ENCODE peak calls at places on chromosomes 11 and 22, in five cellular contexts. R, Y, A, G and B are unnamed samples.

GRCh38 chr11:13649619-13650018 is 18.8 kb upstream of the FAR1 start:
- DNase-seq in R (no peak), Y (no peak), A (no peak), G (no peak), B (no peak)

GRCh38 chr11:130728185-130729160 is 187.8 kb downstream of the SNX19 start:
- DNase-seq in R (no peak), Y (no peak), A (no peak), G (no peak), B (no peak)

GRCh38 chr11:62445314-62445740 is 26.5 kb downstream of the SCGB1A1 start:
- DNase-seq in R (peak), Y (peak), A (no peak), G (peak), B (no peak)

GRCh38 chr11:121904148-121904547 is 211.9 kb downstream of the BLID start:
- DNase-seq in R (no peak), Y (no peak), A (no peak), G (no peak), B (no peak)

GRCh38 chr11:45655347-45655756 is 10.1 kb downstream of the CHST1 start:
- DNase-seq in R (peak), Y (peak), A (no peak), G (peak), B (peak)

GRCh38 chr22:21451545-21452520 is 15.4 kb upstream of the TMEM191C start:
- DNase-seq in R (no peak), Y (no peak), A (no peak), G (no peak), B (peak)

GRCh38 chr22:20646906-20647305 is 127.0 kb upstream of the SERPIND1 start:
- DNase-seq in R (no peak), Y (no peak), A (no peak), G (no peak), B (no peak)

GRCh38 chr11:112392860-112393259 is 132.2 kb upstream of the PLET1 start:
- DNase-seq in R (no peak), Y (no peak), A (no peak), G (no peak), B (no peak)

GRCh38 chr22:19260194-19260593 is 31.3 kb downstream of the CLTCL1 start:
- DNase-seq in R (no peak), Y (no peak), A (no peak), G (no peak), B (no peak)

GRCh38 chr11:49202287-49202976 is 6.0 kb downstream of the FOLH1 start:
- DNase-seq in R (no peak), Y (no peak), A (no peak), G (no peak), B (no peak)

GRCh38 chr11:7577883-7578242 is 64.1 kb downstream of the PPFIBP2 start:
- DNase-seq in R (no peak), Y (peak), A (no peak), G (peak), B (no peak)

GRCh38 chr11:115548878-115549528 is 44.8 kb upstream of the CADM1 start:
- DNase-seq in R (no peak), Y (no peak), A (no peak), G (no peak), B (no peak)

GRCh38 chr11:77046060-77046501 is 11.9 kb downstream of the B3GNT6 start:
- DNase-seq in R (no peak), Y (peak), A (no peak), G (peak), B (no peak)

GRCh38 chr11:8964324-8965320 is at the start of gene TMEM9B:
- DNase-seq in R (peak), Y (peak), A (peak), G (peak), B (peak)

GRCh38 chr22:21698430-21699329 is 32.9 kb downstream of the PPIL2 start:
- DNase-seq in R (no peak), Y (peak), A (no peak), G (peak), B (no peak)

GRCh38 chr11:61155312-61155711 is 5.9 kb downstream of the VPS37C start:
- DNase-seq in R (no peak), Y (no peak), A (no peak), G (no peak), B (no peak)

GRCh38 chr11:2780850-2781412 is 81.1 kb upstream of the KCNQ1OT1 start:
- DNase-seq in R (no peak), Y (no peak), A (no peak), G (no peak), B (no peak)

GRCh38 chr11:94814238-94814976 is 46.3 kb downstream of the AMOTL1 start:
- DNase-seq in R (no peak), Y (no peak), A (no peak), G (no peak), B (no peak)

GRCh38 chr22:24431309-24432034 is 4.1 kb downstream of the ADORA2A start:
- DNase-seq in R (no peak), Y (no peak), A (no peak), G (no peak), B (no peak)

GRCh38 chr11:36793542-36793926 is 195.5 kb upstream of the RAG2 start:
- DNase-seq in R (no peak), Y (no peak), A (no peak), G (no peak), B (no peak)

GRCh38 chr22:27613099-27614089 is 188.2 kb downstream of the MN1 start:
- DNase-seq in R (no peak), Y (no peak), A (no peak), G (no peak), B (no peak)

GRCh38 chr11:72954860-72955259 is 140.6 kb downstream of the ATG16L2 start:
- DNase-seq in R (no peak), Y (no peak), A (no peak), G (no peak), B (no peak)

GRCh38 chr11:78290293-78291176 is 101.8 kb downstream of the USP35 start:
- DNase-seq in R (no peak), Y (peak), A (peak), G (peak), B (no peak)

GRCh38 chr11:104390696-104391095 is 226.7 kb upstream of the PDGFD start:
- DNase-seq in R (no peak), Y (peak), A (peak), G (peak), B (no peak)

GRCh38 chr22:38906024-38906423 is 34.0 kb upstream of the CBX6 start:
- DNase-seq in R (no peak), Y (no peak), A (no peak), G (no peak), B (no peak)

GRCh38 chr11:32070707-32071106 is 20.2 kb upstream of the RCN1 start:
- DNase-seq in R (no peak), Y (no peak), A (no peak), G (no peak), B (no peak)

GRCh38 chr11:64854534-64855502 is 10.4 kb upstream of the CDC42BPG start:
- DNase-seq in R (peak), Y (peak), A (peak), G (peak), B (no peak)

GRCh38 chr11:115518983-115519382 is 14.8 kb upstream of the CADM1 start:
- DNase-seq in R (no peak), Y (no peak), A (no peak), G (no peak), B (no peak)

GRCh38 chr11:114399903-114400221 is 449 bp downstream of the C11orf71 start:
- DNase-seq in R (peak), Y (peak), A (no peak), G (no peak), B (no peak)

GRCh38 chr11:1531961-1532586 is 40.0 kb downstream of the DUSP8 start:
- DNase-seq in R (no peak), Y (no peak), A (no peak), G (no peak), B (no peak)

GRCh38 chr11:20112291-20113146 is 47.8 kb downstream of the DBX1 start:
- DNase-seq in R (peak), Y (peak), A (peak), G (peak), B (no peak)

GRCh38 chr11:117669062-117669461 is 128.0 kb downstream of the DSCAML1 start:
- DNase-seq in R (no peak), Y (no peak), A (no peak), G (no peak), B (no peak)

GRCh38 chr11:101127348-101127698 is 2.3 kb downstream of the PGR start:
- DNase-seq in R (peak), Y (no peak), A (no peak), G (no peak), B (peak)

GRCh38 chr22:46052801-46053562 is 76.0 kb upstream of the WNT7B start:
- DNase-seq in R (peak), Y (peak), A (no peak), G (peak), B (no peak)

DNA sequence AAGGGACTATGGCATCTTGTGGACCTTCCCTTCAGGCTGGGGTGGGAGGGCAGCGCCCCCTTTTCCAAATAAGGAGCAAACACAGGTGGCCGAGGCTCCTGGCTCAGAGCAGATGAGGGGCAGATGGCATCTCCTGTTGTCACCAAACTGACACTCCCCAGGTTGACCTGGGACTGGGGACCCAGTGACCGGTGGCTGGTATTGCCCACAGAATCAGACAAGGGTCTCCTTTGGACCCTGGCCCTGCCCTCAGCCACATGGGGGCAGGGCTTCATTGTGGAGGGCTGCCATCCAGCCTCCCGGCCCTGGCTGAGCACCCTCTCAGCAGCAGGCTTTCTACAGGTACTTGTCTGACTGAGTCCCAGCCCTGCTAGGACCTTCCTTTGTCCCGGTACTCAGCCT is 842 bp upstream of the SIGIRR start:
- DNase-seq in R (no peak), Y (no peak), A (no peak), G (no peak), B (no peak)
- TF ChIP-seq CTCF in R (no peak), Y (no peak), A (no peak), G (no peak), B (no peak)

GRCh38 chr11:12122083-12122482 is 11.7 kb downstream of the MICAL2 start:
- DNase-seq in R (no peak), Y (no peak), A (no peak), G (peak), B (no peak)
- TF ChIP-seq CTCF in R (peak), Y (peak), A (peak), G (peak), B (peak)

GRCh38 chr11:39541945-39542351 is 1917.5 kb downstream of the LRRC4C start:
- DNase-seq in R (no peak), Y (no peak), A (peak), G (no peak), B (no peak)
- TF ChIP-seq CTCF in R (no peak), Y (no peak), A (no peak), G (no peak), B (no peak)

GRCh38 chr22:43436536-43437267 is 24.9 kb downstream of the MPPED1 start:
- DNase-seq in R (no peak), Y (no peak), A (no peak), G (no peak), B (no peak)
- TF ChIP-seq CTCF in R (no peak), Y (no peak), A (no peak), G (no peak), B (no peak)

DNA sequence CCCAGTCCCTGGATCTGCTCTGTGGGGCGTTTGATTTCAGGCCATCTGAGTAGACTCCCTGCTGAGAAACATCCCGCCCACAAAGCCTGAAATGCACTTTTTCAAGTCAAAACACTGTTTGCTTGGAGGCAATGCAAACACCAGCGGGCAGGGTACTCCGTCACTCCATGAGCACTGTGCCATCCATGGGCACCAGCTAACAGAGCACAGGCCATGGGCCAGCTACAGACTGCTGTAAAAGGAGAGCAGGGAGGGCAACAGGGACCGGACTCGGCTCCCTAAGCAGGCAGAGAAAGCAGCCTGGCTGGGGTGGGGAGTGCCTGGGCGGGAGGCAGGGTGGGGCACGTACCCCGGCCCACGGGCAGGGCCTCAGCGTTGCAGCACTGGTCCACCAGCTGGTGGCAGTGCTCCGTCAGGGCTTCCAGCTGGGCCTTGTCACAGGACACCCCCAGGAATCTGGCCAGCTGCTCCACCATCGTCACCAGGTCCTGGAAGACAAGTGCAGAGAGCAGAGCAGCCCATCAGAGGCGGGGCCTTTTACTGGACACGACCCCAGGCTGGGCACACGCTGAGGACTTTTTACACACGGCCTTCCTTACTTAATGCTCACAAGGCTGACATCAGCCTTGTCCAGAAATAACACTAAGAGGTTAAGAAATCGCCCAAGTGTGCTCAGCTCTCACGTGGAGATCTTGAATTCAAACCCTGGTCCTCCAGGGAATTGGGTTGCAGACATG is 16.8 kb upstream of the EFCAB6 start:
- DNase-seq in R (peak), Y (peak), A (no peak), G (peak), B (no peak)
- TF ChIP-seq CTCF in R (peak), Y (peak), A (no peak), G (no peak), B (no peak)

GRCh38 chr11:30916764-30917163 is 330.6 kb upstream of the MPPED2 start:
- DNase-seq in R (no peak), Y (no peak), A (no peak), G (no peak), B (no peak)

GRCh38 chr11:30919389-30920172 is 333.4 kb upstream of the MPPED2 start:
- DNase-seq in R (no peak), Y (no peak), A (peak), G (no peak), B (no peak)

GRCh38 chr11:30914143-30914762 is 328.1 kb upstream of the MPPED2 start:
- DNase-seq in R (no peak), Y (peak), A (peak), G (peak), B (peak)

GRCh38 chr11:30917859-30918478 is 331.8 kb upstream of the MPPED2 start:
- DNase-seq in R (no peak), Y (peak), A (no peak), G (peak), B (no peak)
- TF ChIP-seq CTCF in R (peak), Y (peak), A (peak), G (peak), B (peak)

GRCh38 chr11:74634537-74634936 is 42.2 kb downstream of the POLD3 start:
- DNase-seq in R (no peak), Y (peak), A (peak), G (peak), B (no peak)
- TF ChIP-seq CTCF in R (no peak), Y (peak), A (peak), G (peak), B (no peak)

GRCh38 chr11:43802509-43802908 is 78.1 kb upstream of the ALKBH3 start:
- DNase-seq in R (no peak), Y (peak), A (no peak), G (peak), B (no peak)
- TF ChIP-seq CTCF in R (no peak), Y (peak), A (peak), G (peak), B (peak)